ENCODE peak calls at places on chromosomes 13 and 19, in four cellular contexts. K is lower leg skin, T is EL, I is midbrain. N is an unnamed sample.

GRCh38 chr13:46544811-46545210 is 8.2 kb upstream of the LRCH1 start:
- DNase-seq in K (no peak), T (no peak), I (no peak), N (no peak)

GRCh38 chr19:17762505-17763229 is 11.4 kb downstream of the FCHO1 start:
- DNase-seq in K (no peak), T (peak; percentile 63), I (peak; percentile 40), N (no peak)

GRCh38 chr19:7665076-7665475 is 3.8 kb upstream of the RETN start:
- DNase-seq in K (no peak), T (no peak), I (no peak), N (no peak)

GRCh38 chr13:36966404-36966803 is 32.7 kb downstream of the ALG5 start:
- DNase-seq in K (no peak), T (no peak), I (no peak), N (no peak)

GRCh38 chr13:41812851-41813250 is 148.1 kb downstream of the VWA8 start:
- DNase-seq in K (no peak), T (no peak), I (no peak), N (no peak)

GRCh38 chr13:29496241-29496712 is 99.2 kb downstream of the SLC7A1 start:
- DNase-seq in K (no peak), T (no peak), I (no peak), N (peak; percentile 71)

GRCh38 chr19:38392707-38393308 is 4.3 kb downstream of the SPRED3 start:
- DNase-seq in K (no peak), T (peak; percentile 53), I (no peak), N (no peak)

GRCh38 chr13:113220141-113220598 is 10.8 kb downstream of the CUL4A start:
- DNase-seq in K (no peak), T (no peak), I (no peak), N (no peak)

GRCh38 chr19:13093407-13094284 is 9.0 kb downstream of the LYL1 start:
- DNase-seq in K (peak; percentile 97), T (peak; percentile 83), I (peak; percentile 84), N (peak; percentile 82)

GRCh38 chr19:8311461-8312260 is 3.5 kb upstream of the CD320 start:
- DNase-seq in K (peak; percentile 91), T (no peak), I (no peak), N (no peak)

GRCh38 chr19:33514885-33515485 is 6.6 kb downstream of the PEPD start:
- DNase-seq in K (peak; percentile 89), T (peak; percentile 71), I (no peak), N (no peak)